ENCODE peak calls at places on chromosomes 2 and 18, in five cellular contexts. Y is prostate gland; J is CD8-positive, alpha-beta memory T cell; G is keratinocyte; C is RWPE1. P is an unnamed sample.

GRCh38 chr2:143787674-143788073 is 658.5 kb downstream of the ARHGAP15 start:
- DNase-seq in Y (no peak), J (no peak), G (no peak), C (no peak), P (no peak)

GRCh38 chr2:104841694-104842093 is 12.2 kb upstream of the POU3F3 start:
- DNase-seq in Y (no peak), J (no peak), G (no peak), C (no peak), P (no peak)

GRCh38 chr18:78561757-78562445 is 417.7 kb upstream of the SALL3 start:
- DNase-seq in Y (no peak), J (no peak), G (no peak), C (no peak), P (peak; percentile 13)

GRCh38 chr2:104825124-104825865 is 28.6 kb upstream of the POU3F3 start:
- DNase-seq in Y (no peak), J (no peak), G (no peak), C (no peak), P (no peak)

GRCh38 chr2:215749092-215749957 is 264.0 kb downstream of the MREG start:
- DNase-seq in Y (no peak), J (no peak), G (no peak), C (no peak), P (no peak)

GRCh38 chr2:168137510-168138180 is 109.8 kb downstream of the STK39 start:
- DNase-seq in Y (no peak), J (no peak), G (no peak), C (no peak), P (no peak)

GRCh38 chr2:45237128-45237527 is 227.9 kb upstream of the SIX2 start:
- DNase-seq in Y (no peak), J (no peak), G (no peak), C (no peak), P (no peak)

GRCh38 chr18:76518543-76519155 is 23.6 kb upstream of the ZNF516 start:
- DNase-seq in Y (no peak), J (no peak), G (no peak), C (no peak), P (no peak)

GRCh38 chr2:28644760-28645159 is 106.9 kb upstream of the PPP1CB start:
- DNase-seq in Y (no peak), J (no peak), G (no peak), C (no peak), P (no peak)

GRCh38 chr18:48990497-48991298 is 39.9 kb upstream of the SMAD7 start:
- DNase-seq in Y (no peak), J (no peak), G (no peak), C (no peak), P (no peak)

GRCh38 chr2:209960676-209961630 is 41.5 kb upstream of the RPE start:
- DNase-seq in Y (peak; percentile 17), J (peak; percentile 11), G (no peak), C (peak; percentile 45), P (no peak)

GRCh38 chr2:83742117-83742782 is 716.8 kb downstream of the SUCLG1 start:
- DNase-seq in Y (no peak), J (no peak), G (no peak), C (peak; percentile 17), P (no peak)

GRCh38 chr2:158969717-158970521 is 1.5 kb downstream of the TANC1 start:
- DNase-seq in Y (peak; percentile 54), J (no peak), G (no peak), C (no peak), P (no peak)

GRCh38 chr2:120175000-120175581 is 48.1 kb downstream of the TMEM185B start:
- DNase-seq in Y (peak; percentile 54), J (peak; percentile 49), G (peak; percentile 15), C (peak; percentile 63), P (no peak)

GRCh38 chr2:150759531-150759930 is 272.1 kb upstream of the RND3 start:
- DNase-seq in Y (no peak), J (no peak), G (no peak), C (no peak), P (no peak)

GRCh38 chr18:48992791-48993555 is 42.2 kb upstream of the SMAD7 start:
- DNase-seq in Y (no peak), J (no peak), G (no peak), C (no peak), P (no peak)

GRCh38 chr18:37396981-37397720 is 168.4 kb downstream of the CELF4 start:
- DNase-seq in Y (no peak), J (no peak), G (no peak), C (no peak), P (no peak)

GRCh38 chr2:6769346-6769745 is 96.4 kb downstream of the CMPK2 start:
- DNase-seq in Y (no peak), J (no peak), G (no peak), C (no peak), P (no peak)

GRCh38 chr18:22391571-22392359 is 25.9 kb downstream of the CTAGE1 start:
- DNase-seq in Y (no peak), J (peak; percentile 34), G (peak; percentile 68), C (peak; percentile 65), P (no peak)

GRCh38 chr18:27404855-27405254 is 219.7 kb upstream of the CHST9 start:
- DNase-seq in Y (no peak), J (no peak), G (no peak), C (no peak), P (no peak)

GRCh38 chr2:146239392-146240135 is 1605.3 kb upstream of the ACVR2A start:
- DNase-seq in Y (no peak), J (no peak), G (no peak), C (no peak), P (no peak)

GRCh38 chr2:134558208-134558890 is 160.5 kb downstream of the TMEM163 start:
- DNase-seq in Y (no peak), J (no peak), G (no peak), C (no peak), P (no peak)

GRCh38 chr2:111049792-111050640 is 70.7 kb upstream of the BCL2L11 start:
- DNase-seq in Y (no peak), J (no peak), G (no peak), C (no peak), P (no peak)

GRCh38 chr2:96113367-96113677 is 3.0 kb downstream of the ADRA2B start:
- DNase-seq in Y (no peak), J (no peak), G (no peak), C (no peak), P (no peak)

DNA sequence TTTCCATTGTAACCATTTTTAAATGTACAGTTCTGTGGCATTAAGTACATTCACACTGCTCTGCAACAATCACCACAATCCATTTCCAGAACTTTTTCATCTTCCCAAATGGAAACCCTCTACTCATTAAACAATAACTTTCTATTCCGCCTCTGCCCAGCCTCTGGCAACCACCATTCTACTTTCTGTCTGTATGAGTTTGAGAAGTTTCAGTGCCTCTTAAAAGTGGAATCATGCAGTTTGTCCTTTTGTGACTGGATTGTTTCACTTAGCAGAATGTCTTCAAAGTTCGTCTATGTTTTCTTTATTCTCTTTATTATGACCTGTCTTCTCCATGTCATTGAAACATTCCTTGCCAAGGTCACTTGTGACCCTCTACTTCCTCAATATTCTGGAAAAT is 22.0 kb upstream of the PELI1 start:
- DNase-seq in Y (no peak), J (no peak), G (no peak), C (no peak), P (no peak)
- H3K27ac ChIP-seq in Y (no peak overlapping the region), J (no peak overlapping the region), G (no peak overlapping the region), C (no peak overlapping the region), P (no peak overlapping the region)

GRCh38 chr18:25886283-25886682 is 204.1 kb downstream of the SS18 start:
- DNase-seq in Y (no peak), J (no peak), G (no peak), C (no peak), P (no peak)
- H3K27ac ChIP-seq in Y (no peak overlapping the region), J (no peak overlapping the region), G (no peak overlapping the region), C (no peak overlapping the region), P (no peak overlapping the region)

GRCh38 chr2:239339241-239339640 is 61.6 kb downstream of the HDAC4 start:
- DNase-seq in Y (no peak), J (no peak), G (no peak), C (no peak), P (no peak)

GRCh38 chr2:239339726-239340654 is 60.8 kb downstream of the HDAC4 start:
- DNase-seq in Y (no peak), J (no peak), G (no peak), C (no peak), P (no peak)

GRCh38 chr2:239343460-239343859 is 57.4 kb downstream of the HDAC4 start:
- DNase-seq in Y (no peak), J (no peak), G (no peak), C (no peak), P (no peak)

GRCh38 chr2:239341840-239342239 is 59.0 kb downstream of the HDAC4 start:
- DNase-seq in Y (no peak), J (no peak), G (no peak), C (no peak), P (no peak)

DNA sequence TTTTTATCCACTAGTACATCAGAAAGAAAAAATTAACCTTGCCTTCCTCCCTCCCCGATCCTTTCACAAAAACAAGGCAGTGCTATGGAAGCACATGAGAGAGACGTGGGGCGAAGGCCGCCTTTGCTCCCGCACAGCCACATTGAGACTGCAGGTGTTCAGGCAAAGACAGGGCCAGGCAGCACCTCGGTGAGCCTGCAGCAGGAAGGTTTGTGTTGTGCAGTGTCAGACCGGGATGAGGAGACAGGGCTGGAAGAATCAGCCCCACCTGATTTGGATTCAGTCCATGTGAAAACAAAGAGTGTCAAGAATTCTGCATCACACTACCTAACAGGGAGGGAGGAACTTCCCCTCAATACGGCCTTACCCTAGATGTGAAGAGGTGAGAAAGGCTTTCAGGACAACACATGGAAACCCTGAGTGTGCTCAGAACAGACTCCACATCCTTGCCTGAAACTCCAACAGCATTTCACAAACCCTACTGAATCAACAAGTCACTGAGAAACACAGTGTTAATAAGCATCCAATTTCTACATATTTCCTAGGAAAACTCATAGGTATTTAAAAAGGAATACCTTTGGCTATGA is 59.6 kb downstream of the HDAC4 start:
- DNase-seq in Y (no peak), J (no peak), G (no peak), C (no peak), P (no peak)
- H3K27ac ChIP-seq in Y (no peak overlapping the region), J (no peak overlapping the region), G (no peak overlapping the region), C (no peak overlapping the region), P (no peak overlapping the region)

GRCh38 chr2:174561283-174562275 is 36.0 kb downstream of the WIPF1 start:
- DNase-seq in Y (peak; percentile 68), J (no peak), G (no peak), C (no peak), P (peak; percentile 74)
- H3K27ac ChIP-seq in Y (peak overlapping the region; percentile 4), J (no peak overlapping the region), G (no peak overlapping the region), C (no peak overlapping the region), P (peak overlapping the region; percentile 32)

DNA sequence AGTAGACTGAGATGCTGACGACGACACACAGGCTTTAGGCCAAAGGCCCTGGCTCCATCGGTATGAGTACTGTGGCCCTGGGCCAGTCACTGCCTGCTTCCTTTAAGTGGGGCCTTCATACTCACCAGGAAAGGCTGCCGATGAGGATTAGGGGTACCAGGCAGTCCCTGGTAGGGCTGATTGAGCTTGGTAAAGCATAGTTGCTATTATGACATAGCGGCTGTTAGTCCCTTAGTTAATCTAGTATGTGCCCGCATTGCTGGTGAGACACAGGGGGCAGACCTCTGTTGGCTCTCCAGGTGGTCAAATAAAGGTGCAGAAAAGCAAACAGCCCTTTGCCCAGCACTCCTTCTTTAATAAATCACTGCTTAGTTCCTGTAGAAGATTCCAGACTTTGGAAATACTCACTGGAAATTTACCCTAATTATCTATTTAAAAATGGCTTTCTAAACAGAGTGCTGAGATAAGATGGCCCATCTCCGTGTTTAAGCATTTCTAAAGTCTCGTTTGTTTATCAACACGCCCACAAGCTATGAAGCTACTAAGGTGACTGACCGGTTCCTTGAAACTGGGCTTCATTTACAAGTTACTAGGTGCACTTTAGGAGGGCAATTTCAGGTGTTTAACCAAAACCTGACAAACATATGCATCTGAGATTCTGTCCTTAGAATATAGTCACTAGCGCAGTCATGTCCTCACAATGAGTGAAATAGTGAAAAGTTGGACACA is 8.7 kb upstream of the BIN1 start:
- DNase-seq in Y (no peak), J (no peak), G (no peak), C (no peak), P (no peak)
- H3K27ac ChIP-seq in Y (peak overlapping the region; percentile 41), J (no peak overlapping the region), G (no peak overlapping the region), C (no peak overlapping the region), P (peak overlapping the region; percentile 38)

GRCh38 chr2:85933753-85934594 is 45.2 kb upstream of the ST3GAL5 start:
- DNase-seq in Y (no peak), J (no peak), G (no peak), C (no peak), P (no peak)
- H3K27ac ChIP-seq in Y (no peak overlapping the region), J (no peak overlapping the region), G (peak overlapping the region; percentile 33), C (no peak overlapping the region), P (no peak overlapping the region)

P was measured in caudate nucleus.